ENCODE peak calls at places on chromosome 17, in eight cellular contexts. One of them, this sample, is unnamed.

GRCh38 chr17:76532072-76532651 is 5.3 kb downstream of the CYGB start:
- DNase-seq in activated T-cell treated with anti-CD3 and anti-CD28 coated beads for 24 hours: no peak
- DNase-seq in NCI-H446: no peak
- DNase-seq in activated B cell treated with CpG ODN at 0.5 μM for 24 hours: no peak
- DNase-seq in stimulated activated CD8-positive, alpha-beta memory T cell treated with anti-CD3 and anti-CD28 coated beads, Interleukin-15, amount 100 ng/mL, for 4 hours: no peak
- DNase-seq in skeletal muscle cell: no peak
- DNase-seq in NCI-H1105 treated with DMSO at 0.1 percent for 48 hours: no peak
- DNase-seq in ACHN: no peak
- DNase-seq in this sample: no peak

GRCh38 chr17:32960815-32961214 is 30.8 kb upstream of the SPACA3 start:
- DNase-seq in activated T-cell treated with anti-CD3 and anti-CD28 coated beads for 24 hours: no peak
- DNase-seq in NCI-H446: no peak
- DNase-seq in activated B cell treated with CpG ODN at 0.5 μM for 24 hours: no peak
- DNase-seq in stimulated activated CD8-positive, alpha-beta memory T cell treated with anti-CD3 and anti-CD28 coated beads, Interleukin-15, amount 100 ng/mL, for 4 hours: no peak
- DNase-seq in skeletal muscle cell: no peak
- DNase-seq in NCI-H1105 treated with DMSO at 0.1 percent for 48 hours: peak; percentile 16
- DNase-seq in ACHN: no peak
- DNase-seq in this sample: no peak

GRCh38 chr17:58335779-58336455 is 7.3 kb upstream of the TSPOAP1 start:
- DNase-seq in activated T-cell treated with anti-CD3 and anti-CD28 coated beads for 24 hours: peak; percentile 64
- DNase-seq in NCI-H446: no peak
- DNase-seq in activated B cell treated with CpG ODN at 0.5 μM for 24 hours: no peak
- DNase-seq in stimulated activated CD8-positive, alpha-beta memory T cell treated with anti-CD3 and anti-CD28 coated beads, Interleukin-15, amount 100 ng/mL, for 4 hours: no peak
- DNase-seq in skeletal muscle cell: no peak
- DNase-seq in NCI-H1105 treated with DMSO at 0.1 percent for 48 hours: no peak
- DNase-seq in ACHN: no peak
- DNase-seq in this sample: peak; percentile 91

GRCh38 chr17:28892024-28892423 is 5.5 kb downstream of the FLOT2 start:
- DNase-seq in activated T-cell treated with anti-CD3 and anti-CD28 coated beads for 24 hours: no peak
- DNase-seq in NCI-H446: no peak
- DNase-seq in activated B cell treated with CpG ODN at 0.5 μM for 24 hours: no peak
- DNase-seq in stimulated activated CD8-positive, alpha-beta memory T cell treated with anti-CD3 and anti-CD28 coated beads, Interleukin-15, amount 100 ng/mL, for 4 hours: no peak
- DNase-seq in skeletal muscle cell: no peak
- DNase-seq in NCI-H1105 treated with DMSO at 0.1 percent for 48 hours: no peak
- DNase-seq in ACHN: no peak
- DNase-seq in this sample: no peak

GRCh38 chr17:45230410-45230786 is 8.7 kb downstream of the FMNL1 start:
- DNase-seq in activated T-cell treated with anti-CD3 and anti-CD28 coated beads for 24 hours: no peak
- DNase-seq in NCI-H446: no peak
- DNase-seq in activated B cell treated with CpG ODN at 0.5 μM for 24 hours: no peak
- DNase-seq in stimulated activated CD8-positive, alpha-beta memory T cell treated with anti-CD3 and anti-CD28 coated beads, Interleukin-15, amount 100 ng/mL, for 4 hours: no peak
- DNase-seq in skeletal muscle cell: no peak
- DNase-seq in NCI-H1105 treated with DMSO at 0.1 percent for 48 hours: no peak
- DNase-seq in ACHN: no peak
- DNase-seq in this sample: no peak

GRCh38 chr17:73342549-73343167 is 30.9 kb upstream of the CDC42EP4 start:
- DNase-seq in activated T-cell treated with anti-CD3 and anti-CD28 coated beads for 24 hours: no peak
- DNase-seq in NCI-H446: no peak
- DNase-seq in activated B cell treated with CpG ODN at 0.5 μM for 24 hours: no peak
- DNase-seq in stimulated activated CD8-positive, alpha-beta memory T cell treated with anti-CD3 and anti-CD28 coated beads, Interleukin-15, amount 100 ng/mL, for 4 hours: no peak
- DNase-seq in skeletal muscle cell: no peak
- DNase-seq in NCI-H1105 treated with DMSO at 0.1 percent for 48 hours: no peak
- DNase-seq in ACHN: peak; percentile 62
- DNase-seq in this sample: no peak

GRCh38 chr17:49879505-49879904 is 31.6 kb upstream of the TAC4 start:
- DNase-seq in activated T-cell treated with anti-CD3 and anti-CD28 coated beads for 24 hours: no peak
- DNase-seq in NCI-H446: no peak
- DNase-seq in activated B cell treated with CpG ODN at 0.5 μM for 24 hours: no peak
- DNase-seq in stimulated activated CD8-positive, alpha-beta memory T cell treated with anti-CD3 and anti-CD28 coated beads, Interleukin-15, amount 100 ng/mL, for 4 hours: no peak
- DNase-seq in skeletal muscle cell: no peak
- DNase-seq in NCI-H1105 treated with DMSO at 0.1 percent for 48 hours: no peak
- DNase-seq in ACHN: no peak
- DNase-seq in this sample: no peak

GRCh38 chr17:60169921-60170817 is 20.4 kb downstream of the CA4 start:
- DNase-seq in activated T-cell treated with anti-CD3 and anti-CD28 coated beads for 24 hours: no peak
- DNase-seq in NCI-H446: peak; percentile 27
- DNase-seq in activated B cell treated with CpG ODN at 0.5 μM for 24 hours: no peak
- DNase-seq in stimulated activated CD8-positive, alpha-beta memory T cell treated with anti-CD3 and anti-CD28 coated beads, Interleukin-15, amount 100 ng/mL, for 4 hours: no peak
- DNase-seq in skeletal muscle cell: no peak
- DNase-seq in NCI-H1105 treated with DMSO at 0.1 percent for 48 hours: no peak
- DNase-seq in ACHN: no peak
- DNase-seq in this sample: peak; percentile 41

GRCh38 chr17:17514361-17514992 is 18.3 kb upstream of the RASD1 start:
- DNase-seq in activated T-cell treated with anti-CD3 and anti-CD28 coated beads for 24 hours: no peak
- DNase-seq in NCI-H446: no peak
- DNase-seq in activated B cell treated with CpG ODN at 0.5 μM for 24 hours: no peak
- DNase-seq in stimulated activated CD8-positive, alpha-beta memory T cell treated with anti-CD3 and anti-CD28 coated beads, Interleukin-15, amount 100 ng/mL, for 4 hours: no peak
- DNase-seq in skeletal muscle cell: no peak
- DNase-seq in NCI-H1105 treated with DMSO at 0.1 percent for 48 hours: no peak
- DNase-seq in ACHN: no peak
- DNase-seq in this sample: no peak

GRCh38 chr17:72422505-72423285 is 301.9 kb downstream of the SOX9 start:
- DNase-seq in activated T-cell treated with anti-CD3 and anti-CD28 coated beads for 24 hours: no peak
- DNase-seq in NCI-H446: no peak
- DNase-seq in activated B cell treated with CpG ODN at 0.5 μM for 24 hours: peak; percentile 27
- DNase-seq in stimulated activated CD8-positive, alpha-beta memory T cell treated with anti-CD3 and anti-CD28 coated beads, Interleukin-15, amount 100 ng/mL, for 4 hours: no peak
- DNase-seq in skeletal muscle cell: peak; percentile 42
- DNase-seq in NCI-H1105 treated with DMSO at 0.1 percent for 48 hours: no peak
- DNase-seq in ACHN: peak; percentile 92
- DNase-seq in this sample: no peak

GRCh38 chr17:43615330-43615729 is 46.4 kb downstream of the MEOX1 start:
- DNase-seq in activated T-cell treated with anti-CD3 and anti-CD28 coated beads for 24 hours: no peak
- DNase-seq in NCI-H446: no peak
- DNase-seq in activated B cell treated with CpG ODN at 0.5 μM for 24 hours: no peak
- DNase-seq in stimulated activated CD8-positive, alpha-beta memory T cell treated with anti-CD3 and anti-CD28 coated beads, Interleukin-15, amount 100 ng/mL, for 4 hours: no peak
- DNase-seq in skeletal muscle cell: no peak
- DNase-seq in NCI-H1105 treated with DMSO at 0.1 percent for 48 hours: no peak
- DNase-seq in ACHN: no peak
- DNase-seq in this sample: no peak

GRCh38 chr17:70080541-70081347 is 5.7 kb downstream of the KCNJ16 start:
- DNase-seq in activated T-cell treated with anti-CD3 and anti-CD28 coated beads for 24 hours: no peak
- DNase-seq in NCI-H446: peak; percentile 29
- DNase-seq in activated B cell treated with CpG ODN at 0.5 μM for 24 hours: no peak
- DNase-seq in stimulated activated CD8-positive, alpha-beta memory T cell treated with anti-CD3 and anti-CD28 coated beads, Interleukin-15, amount 100 ng/mL, for 4 hours: no peak
- DNase-seq in skeletal muscle cell: peak; percentile 29
- DNase-seq in NCI-H1105 treated with DMSO at 0.1 percent for 48 hours: no peak
- DNase-seq in ACHN: no peak
- DNase-seq in this sample: no peak

GRCh38 chr17:740240-741055 is 8.1 kb downstream of the TLCD3A start:
- DNase-seq in activated T-cell treated with anti-CD3 and anti-CD28 coated beads for 24 hours: no peak
- DNase-seq in NCI-H446: no peak
- DNase-seq in activated B cell treated with CpG ODN at 0.5 μM for 24 hours: peak; percentile 66
- DNase-seq in stimulated activated CD8-positive, alpha-beta memory T cell treated with anti-CD3 and anti-CD28 coated beads, Interleukin-15, amount 100 ng/mL, for 4 hours: no peak
- DNase-seq in skeletal muscle cell: no peak
- DNase-seq in NCI-H1105 treated with DMSO at 0.1 percent for 48 hours: no peak
- DNase-seq in ACHN: no peak
- DNase-seq in this sample: peak; percentile 72

GRCh38 chr17:39979865-39980401 is 674 bp upstream of the PSMD3 start:
- DNase-seq in activated T-cell treated with anti-CD3 and anti-CD28 coated beads for 24 hours: no peak
- DNase-seq in NCI-H446: no peak
- DNase-seq in activated B cell treated with CpG ODN at 0.5 μM for 24 hours: no peak
- DNase-seq in stimulated activated CD8-positive, alpha-beta memory T cell treated with anti-CD3 and anti-CD28 coated beads, Interleukin-15, amount 100 ng/mL, for 4 hours: no peak
- DNase-seq in skeletal muscle cell: no peak
- DNase-seq in NCI-H1105 treated with DMSO at 0.1 percent for 48 hours: peak; percentile 53
- DNase-seq in ACHN: peak; percentile 54
- DNase-seq in this sample: peak; percentile 88

This sample was measured in Kasumi-1.